ENCODE peak calls at places on chromosomes 13 and 19, in seven cellular contexts. Q, H, M, J, F, I and V are unnamed samples.

GRCh38 chr19:40689339-40690049 is 957 bp downstream of the NUMBL start:
- DNase-seq in Q (no peak), H (no peak), M (no peak), J (no peak), F (no peak), I (peak; percentile 32), V (peak; percentile 57)

GRCh38 chr19:28218728-28219127 is 994.2 kb downstream of the UQCRFS1 start:
- DNase-seq in Q (no peak), H (no peak), M (no peak), J (no peak), F (no peak), I (no peak), V (no peak)

GRCh38 chr19:2487090-2487489 is 11.2 kb downstream of the GADD45B start:
- DNase-seq in Q (no peak), H (no peak), M (no peak), J (no peak), F (no peak), I (no peak), V (no peak)

GRCh38 chr19:1315470-1316166 is 29.9 kb downstream of the EFNA2 start:
- DNase-seq in Q (peak; percentile 49), H (no peak), M (no peak), J (peak; percentile 45), F (no peak), I (peak; percentile 66), V (peak; percentile 74)

GRCh38 chr13:38008636-38009035 is 139.1 kb upstream of the TRPC4 start:
- DNase-seq in Q (no peak), H (no peak), M (no peak), J (no peak), F (no peak), I (no peak), V (no peak)

GRCh38 chr13:113555141-113555540 is 29.4 kb upstream of the TFDP1 start:
- DNase-seq in Q (no peak), H (no peak), M (peak; percentile 27), J (no peak), F (no peak), I (no peak), V (no peak)

GRCh38 chr13:65597839-65598818 is 1632.0 kb downstream of the PCDH9 start:
- DNase-seq in Q (no peak), H (no peak), M (no peak), J (no peak), F (no peak), I (no peak), V (no peak)

GRCh38 chr19:7856277-7856581 is 18.0 kb downstream of the PRR36 start:
- DNase-seq in Q (no peak), H (no peak), M (no peak), J (no peak), F (no peak), I (no peak), V (no peak)

GRCh38 chr13:60448907-60449510 is 52.0 kb downstream of the TDRD3 start:
- DNase-seq in Q (no peak), H (peak; percentile 23), M (no peak), J (peak; percentile 3), F (no peak), I (no peak), V (no peak)

GRCh38 chr13:61148691-61149332 is 266.8 kb downstream of the PCDH20 start:
- DNase-seq in Q (no peak), H (peak; percentile 15), M (no peak), J (no peak), F (no peak), I (no peak), V (no peak)

GRCh38 chr13:23922005-23922932 is 25.0 kb upstream of the C1QTNF9B start:
- DNase-seq in Q (no peak), H (peak; percentile 25), M (no peak), J (no peak), F (no peak), I (no peak), V (no peak)

GRCh38 chr13:114124921-114125320 is 7.5 kb downstream of the RASA3 start:
- DNase-seq in Q (peak; percentile 86), H (peak; percentile 87), M (no peak), J (no peak), F (no peak), I (no peak), V (no peak)

GRCh38 chr13:49082653-49083536 is 107.2 kb downstream of the FNDC3A start:
- DNase-seq in Q (no peak), H (peak; percentile 51), M (no peak), J (no peak), F (no peak), I (no peak), V (no peak)

GRCh38 chr13:28574617-28575142 is 79.8 kb upstream of the FLT1 start:
- DNase-seq in Q (peak; percentile 55), H (peak; percentile 99), M (no peak), J (no peak), F (no peak), I (no peak), V (no peak)

GRCh38 chr13:34750078-34750703 is 191.9 kb upstream of the NBEA start:
- DNase-seq in Q (no peak), H (no peak), M (no peak), J (peak; percentile 20), F (no peak), I (peak; percentile 66), V (peak; percentile 50)

GRCh38 chr19:56383826-56384605 is 9.3 kb downstream of the ZNF582 start:
- DNase-seq in Q (no peak), H (peak; percentile 84), M (no peak), J (no peak), F (no peak), I (no peak), V (no peak)

GRCh38 chr19:18135712-18136584 is 17.0 kb upstream of the PIK3R2 start:
- DNase-seq in Q (no peak), H (no peak), M (no peak), J (no peak), F (no peak), I (no peak), V (no peak)

GRCh38 chr19:30567535-30568232 is 195.5 kb downstream of the ZNF536 start:
- DNase-seq in Q (no peak), H (no peak), M (no peak), J (no peak), F (no peak), I (no peak), V (no peak)

GRCh38 chr19:681638-682037 is 5.4 kb downstream of the FSTL3 start:
- DNase-seq in Q (no peak), H (no peak), M (no peak), J (no peak), F (no peak), I (no peak), V (no peak)